ENCODE peak calls at places on chromosomes 3 and 15, in four cellular contexts. One of them, this sample, is unnamed.

GRCh38 chr15:65908876-65909275 is 39.6 kb downstream of the RAB11A start:
- DNase-seq in fibroblast of lung: no peak
- DNase-seq in AG04450: no peak
- DNase-seq in astrocyte of the spinal cord: no peak
- DNase-seq in this sample: no peak

GRCh38 chr3:180036092-180036677 is 552 bp downstream of the PEX5L start:
- DNase-seq in AG04450: no peak
- DNase-seq in astrocyte of the spinal cord: no peak
- DNase-seq in fibroblast of lung: no peak
- DNase-seq in this sample: no peak

GRCh38 chr15:80367094-80367493 is 37.1 kb upstream of the ARNT2 start:
- DNase-seq in AG04450: no peak
- DNase-seq in astrocyte of the spinal cord: no peak
- DNase-seq in fibroblast of lung: no peak
- DNase-seq in this sample: peak

GRCh38 chr15:84685304-84685703 is 27.3 kb upstream of the NMB start:
- DNase-seq in astrocyte of the spinal cord: peak
- DNase-seq in fibroblast of lung: peak
- DNase-seq in AG04450: peak
- DNase-seq in this sample: peak

GRCh38 chr3:17967953-17968352 is 225.5 kb upstream of the TBC1D5 start:
- DNase-seq in astrocyte of the spinal cord: no peak
- DNase-seq in fibroblast of lung: no peak
- DNase-seq in AG04450: no peak
- DNase-seq in this sample: no peak

GRCh38 chr3:170697803-170698350 is 112.0 kb upstream of the SLC7A14 start:
- DNase-seq in astrocyte of the spinal cord: peak
- DNase-seq in AG04450: no peak
- DNase-seq in fibroblast of lung: peak
- DNase-seq in this sample: no peak

GRCh38 chr3:72816843-72817485 is 31.3 kb downstream of the SHQ1 start:
- DNase-seq in astrocyte of the spinal cord: no peak
- DNase-seq in AG04450: no peak
- DNase-seq in fibroblast of lung: no peak
- DNase-seq in this sample: no peak

GRCh38 chr15:25179673-25180511 is 225.1 kb downstream of the SNRPN start:
- DNase-seq in astrocyte of the spinal cord: no peak
- DNase-seq in fibroblast of lung: no peak
- DNase-seq in AG04450: no peak
- DNase-seq in this sample: no peak

GRCh38 chr15:82298520-82298919 is 35.9 kb downstream of the SAXO2 start:
- DNase-seq in fibroblast of lung: peak
- DNase-seq in AG04450: no peak
- DNase-seq in astrocyte of the spinal cord: no peak
- DNase-seq in this sample: no peak

GRCh38 chr15:95995375-95996168 is 334.9 kb upstream of the NR2F2 start:
- DNase-seq in fibroblast of lung: peak
- DNase-seq in astrocyte of the spinal cord: peak
- DNase-seq in AG04450: no peak
- DNase-seq in this sample: peak

GRCh38 chr3:94776401-94776915 is 713.6 kb downstream of the NSUN3 start:
- DNase-seq in fibroblast of lung: no peak
- DNase-seq in astrocyte of the spinal cord: no peak
- DNase-seq in AG04450: no peak
- DNase-seq in this sample: no peak

GRCh38 chr3:137165117-137165806 is 207.5 kb downstream of the IL20RB start:
- DNase-seq in fibroblast of lung: peak
- DNase-seq in astrocyte of the spinal cord: peak
- DNase-seq in AG04450: no peak
- DNase-seq in this sample: peak

GRCh38 chr15:32706704-32707103 is 11.1 kb upstream of the GREM1 start:
- DNase-seq in astrocyte of the spinal cord: no peak
- DNase-seq in fibroblast of lung: peak
- DNase-seq in AG04450: no peak
- DNase-seq in this sample: peak

GRCh38 chr3:73432021-73432722 is 192.6 kb downstream of the PDZRN3 start:
- DNase-seq in fibroblast of lung: peak
- DNase-seq in AG04450: no peak
- DNase-seq in astrocyte of the spinal cord: peak
- DNase-seq in this sample: peak

GRCh38 chr15:50256188-50257041 is 9.1 kb downstream of the HDC start:
- DNase-seq in astrocyte of the spinal cord: peak
- DNase-seq in AG04450: peak
- DNase-seq in fibroblast of lung: peak
- DNase-seq in this sample: peak
- H3K4me3 ChIP-seq in astrocyte of the spinal cord: no peak
- H3K4me3 ChIP-seq in AG04450: no peak
- H3K4me3 ChIP-seq in fibroblast of lung: no peak
- H3K4me3 ChIP-seq in this sample: no peak

GRCh38 chr3:49412632-49413337 is 562 bp downstream of the TCTA start:
- DNase-seq in fibroblast of lung: peak
- DNase-seq in astrocyte of the spinal cord: no peak
- DNase-seq in AG04450: no peak
- DNase-seq in this sample: no peak

GRCh38 chr3:49416867-49417266 is 4.6 kb downstream of the TCTA start:
- DNase-seq in fibroblast of lung: no peak
- DNase-seq in astrocyte of the spinal cord: no peak
- DNase-seq in AG04450: no peak
- DNase-seq in this sample: no peak

GRCh38 chr3:49413338-49413734 is 1.1 kb downstream of the TCTA start:
- DNase-seq in astrocyte of the spinal cord: no peak
- DNase-seq in fibroblast of lung: no peak
- DNase-seq in AG04450: no peak
- DNase-seq in this sample: no peak

GRCh38 chr3:49415931-49416601 is 3.8 kb downstream of the TCTA start:
- DNase-seq in fibroblast of lung: no peak
- DNase-seq in astrocyte of the spinal cord: no peak
- DNase-seq in AG04450: no peak
- DNase-seq in this sample: no peak

DNA sequence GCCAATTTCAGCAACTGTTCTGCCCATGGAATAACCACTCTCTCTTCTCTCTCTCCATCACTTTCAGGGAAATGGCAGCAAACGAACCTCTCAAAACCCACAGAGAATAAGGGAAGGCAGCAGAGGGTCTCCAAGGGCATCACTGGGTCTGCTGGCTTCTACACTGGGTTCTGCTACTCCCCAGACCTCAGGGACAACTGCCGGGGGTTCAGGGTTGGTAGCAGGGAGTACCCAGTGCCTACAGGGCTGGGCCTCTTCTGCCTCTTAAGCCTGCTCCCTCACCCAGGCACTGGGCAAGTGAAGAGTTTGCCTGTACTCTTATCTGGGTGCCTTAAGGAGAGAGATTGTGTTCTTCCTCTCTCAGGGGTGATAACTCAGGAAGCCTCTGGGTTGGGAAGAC is 2.5 kb downstream of the TCTA start:
- DNase-seq in AG04450: no peak
- DNase-seq in fibroblast of lung: no peak
- DNase-seq in astrocyte of the spinal cord: no peak
- DNase-seq in this sample: no peak
- TF ChIP-seq CTCF in AG04450: no peak
- TF ChIP-seq CTCF in fibroblast of lung: no peak
- TF ChIP-seq CTCF in astrocyte of the spinal cord: no peak
- TF ChIP-seq CTCF in this sample: no peak

DNA sequence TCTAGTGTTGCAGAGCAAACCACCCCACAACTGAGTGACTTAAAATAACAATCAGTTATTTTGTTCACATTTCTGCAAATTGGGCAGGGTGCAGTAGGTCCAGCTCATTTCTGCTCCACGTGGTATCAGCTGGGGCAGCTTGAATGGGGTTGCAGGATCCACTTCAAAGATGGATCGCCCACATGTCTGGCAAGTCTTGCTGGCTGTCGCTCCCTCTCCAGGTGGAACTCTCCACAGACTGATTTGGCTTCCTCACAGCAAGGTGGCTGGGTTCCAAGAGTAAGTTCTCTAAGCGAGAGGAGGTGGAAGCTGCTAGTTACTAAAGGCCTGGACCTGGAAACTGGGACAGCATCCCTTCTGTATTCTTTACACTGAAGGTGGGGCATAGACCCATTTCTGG is 213.3 kb downstream of the SLC9A9 start:
- DNase-seq in fibroblast of lung: peak
- DNase-seq in AG04450: no peak
- DNase-seq in astrocyte of the spinal cord: no peak
- DNase-seq in this sample: no peak
- H3K4me3 ChIP-seq in fibroblast of lung: no peak
- H3K4me3 ChIP-seq in AG04450: no peak
- H3K4me3 ChIP-seq in astrocyte of the spinal cord: no peak
- H3K4me3 ChIP-seq in this sample: no peak

GRCh38 chr15:72473670-72474465 is at the start of gene ARIH1:
- DNase-seq in astrocyte of the spinal cord: peak
- DNase-seq in fibroblast of lung: peak
- DNase-seq in AG04450: peak
- DNase-seq in this sample: peak

GRCh38 chr15:72474466-72474911 is 359 bp downstream of the ARIH1 start:
- DNase-seq in fibroblast of lung: no peak
- DNase-seq in AG04450: no peak
- DNase-seq in astrocyte of the spinal cord: peak
- DNase-seq in this sample: peak

GRCh38 chr15:72474912-72475601 is 927 bp downstream of the ARIH1 start:
- DNase-seq in fibroblast of lung: peak
- DNase-seq in AG04450: peak
- DNase-seq in astrocyte of the spinal cord: peak
- DNase-seq in this sample: peak

GRCh38 chr15:72475674-72476073 is 1.5 kb downstream of the ARIH1 start:
- DNase-seq in astrocyte of the spinal cord: no peak
- DNase-seq in fibroblast of lung: no peak
- DNase-seq in AG04450: no peak
- DNase-seq in this sample: no peak

DNA sequence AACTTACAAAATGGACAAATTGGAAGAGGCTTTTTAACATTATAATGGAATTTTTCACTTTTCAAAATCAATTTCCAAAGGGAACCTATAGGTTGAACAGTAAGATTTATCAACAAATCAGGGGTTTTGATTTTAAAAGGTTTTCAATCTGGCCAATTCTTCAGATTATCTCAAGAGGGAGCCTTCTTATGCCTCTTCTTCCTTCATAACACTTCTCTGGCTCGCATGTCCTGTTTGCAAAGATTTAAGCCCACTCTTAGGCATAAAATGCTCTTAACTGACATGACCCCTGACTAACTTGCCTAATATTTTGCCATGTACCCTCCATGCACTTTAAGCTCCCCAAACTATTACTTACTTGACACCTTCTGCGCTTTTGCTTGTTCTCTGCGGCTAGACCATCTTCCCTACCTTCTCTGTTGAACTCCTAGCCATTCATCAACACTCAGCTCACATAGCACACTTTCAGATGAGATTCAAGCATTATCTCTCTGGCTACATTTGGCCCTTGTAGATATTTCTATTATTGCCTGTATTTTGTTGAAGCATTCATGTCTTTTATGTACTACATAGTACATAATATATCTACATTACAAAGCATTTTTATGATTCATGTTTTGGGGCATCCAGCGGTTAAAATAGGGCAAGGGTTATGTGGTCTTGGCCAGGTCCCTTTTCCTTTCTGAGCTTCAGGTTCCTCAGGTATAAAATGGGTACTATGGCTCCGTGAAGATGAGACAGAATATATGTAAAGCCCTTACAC is 1.0 kb upstream of the ARIH1 start:
- DNase-seq in AG04450: no peak
- DNase-seq in astrocyte of the spinal cord: peak
- DNase-seq in fibroblast of lung: peak
- DNase-seq in this sample: peak
- TF ChIP-seq CTCF in AG04450: peak
- TF ChIP-seq CTCF in astrocyte of the spinal cord: peak
- TF ChIP-seq CTCF in fibroblast of lung: peak
- TF ChIP-seq CTCF in this sample: peak

GRCh38 chr15:26716069-26716468 is 56.8 kb downstream of the GABRB3 start:
- DNase-seq in fibroblast of lung: no peak
- DNase-seq in astrocyte of the spinal cord: no peak
- DNase-seq in AG04450: no peak
- DNase-seq in this sample: no peak

GRCh38 chr15:26722621-26723160 is 50.2 kb downstream of the GABRB3 start:
- DNase-seq in astrocyte of the spinal cord: no peak
- DNase-seq in fibroblast of lung: no peak
- DNase-seq in AG04450: no peak
- DNase-seq in this sample: no peak

GRCh38 chr15:26720546-26720945 is 52.3 kb downstream of the GABRB3 start:
- DNase-seq in astrocyte of the spinal cord: no peak
- DNase-seq in fibroblast of lung: no peak
- DNase-seq in AG04450: no peak
- DNase-seq in this sample: no peak

GRCh38 chr15:26724381-26724780 is 48.5 kb downstream of the GABRB3 start:
- DNase-seq in AG04450: no peak
- DNase-seq in astrocyte of the spinal cord: no peak
- DNase-seq in fibroblast of lung: no peak
- DNase-seq in this sample: no peak

DNA sequence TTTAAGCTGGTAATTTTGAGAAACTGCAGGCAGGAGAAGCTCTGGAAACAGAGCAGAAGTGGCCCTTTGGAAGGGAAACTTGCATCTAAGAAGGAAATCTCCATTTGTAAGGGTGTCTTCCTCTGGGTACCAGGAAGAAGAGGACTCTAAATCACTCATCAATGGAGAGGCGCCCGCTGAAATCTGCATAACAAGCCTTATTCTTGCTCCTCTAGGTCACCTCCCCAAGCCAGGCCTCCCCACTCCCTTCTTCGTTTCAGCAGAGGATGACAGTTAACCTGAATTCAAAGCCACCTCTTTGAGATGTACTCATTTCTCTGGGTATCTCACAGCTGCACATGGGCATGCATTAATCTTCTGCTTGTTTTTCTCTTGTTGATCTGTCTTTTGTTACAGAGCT is 51.6 kb downstream of the GABRB3 start:
- DNase-seq in astrocyte of the spinal cord: no peak
- DNase-seq in AG04450: no peak
- DNase-seq in fibroblast of lung: no peak
- DNase-seq in this sample: no peak
- H3K4me3 ChIP-seq in astrocyte of the spinal cord: no peak
- H3K4me3 ChIP-seq in AG04450: no peak
- H3K4me3 ChIP-seq in fibroblast of lung: no peak
- H3K4me3 ChIP-seq in this sample: no peak

GRCh38 chr3:50625879-50626182 is 8.9 kb downstream of the MAPKAPK3 start:
- DNase-seq in fibroblast of lung: no peak
- DNase-seq in astrocyte of the spinal cord: no peak
- DNase-seq in AG04450: no peak
- DNase-seq in this sample: no peak

GRCh38 chr3:50628601-50629000 is 11.7 kb downstream of the MAPKAPK3 start:
- DNase-seq in astrocyte of the spinal cord: no peak
- DNase-seq in AG04450: no peak
- DNase-seq in fibroblast of lung: no peak
- DNase-seq in this sample: no peak

GRCh38 chr3:50625131-50625878 is 8.4 kb downstream of the MAPKAPK3 start:
- DNase-seq in fibroblast of lung: no peak
- DNase-seq in astrocyte of the spinal cord: no peak
- DNase-seq in AG04450: no peak
- DNase-seq in this sample: no peak

GRCh38 chr3:50626406-50626805 is 9.5 kb downstream of the MAPKAPK3 start:
- DNase-seq in fibroblast of lung: no peak
- DNase-seq in astrocyte of the spinal cord: no peak
- DNase-seq in AG04450: no peak
- DNase-seq in this sample: no peak

GRCh38 chr3:50627407-50628051 is 10.6 kb downstream of the MAPKAPK3 start:
- DNase-seq in astrocyte of the spinal cord: peak
- DNase-seq in fibroblast of lung: peak
- DNase-seq in AG04450: no peak
- DNase-seq in this sample: peak
- TF ChIP-seq CTCF in astrocyte of the spinal cord: peak
- TF ChIP-seq CTCF in fibroblast of lung: peak
- TF ChIP-seq CTCF in AG04450: peak
- TF ChIP-seq CTCF in this sample: peak